ENCODE peak calls at places on chromosomes 12 and 14, in nine cellular contexts. F is prostate gland, O is SK-N-SH, J is HepG2, B is sigmoid colon, S is stomach, K is HCT116, C is GM23338, T is Panc1. R is an unnamed sample.

GRCh38 chr14:20707622-20708021 is 19.1 kb downstream of the ANG start:
- DNase-seq in F (peak; percentile 50), O (no peak), J (no peak), B (no peak), S (peak; percentile 45), K (no peak), C (no peak), T (no peak), R (no peak)

GRCh38 chr12:51127050-51127729 is 43.8 kb upstream of the CSRNP2 start:
- DNase-seq in F (no peak), O (no peak), J (no peak), B (no peak), S (no peak), K (no peak), C (no peak), T (no peak), R (no peak)

GRCh38 chr12:59087077-59087673 is 166.9 kb upstream of the LRIG3 start:
- DNase-seq in F (no peak), O (peak; percentile 13), J (no peak), B (no peak), S (no peak), K (peak; percentile 3), C (no peak), T (no peak), R (no peak)

GRCh38 chr14:56487090-56487667 is 92.4 kb upstream of the TMEM260 start:
- DNase-seq in F (no peak), O (no peak), J (no peak), B (no peak), S (no peak), K (peak; percentile 23), C (peak; percentile 57), T (no peak), R (no peak)

GRCh38 chr12:116121453-116121871 is 156.0 kb downstream of the MED13L start:
- DNase-seq in F (no peak), O (no peak), J (no peak), B (no peak), S (no peak), K (no peak), C (no peak), T (no peak), R (no peak)

GRCh38 chr12:119710374-119710773 is 42.4 kb downstream of the PRKAB1 start:
- DNase-seq in F (peak; percentile 32), O (no peak), J (no peak), B (no peak), S (peak; percentile 82), K (no peak), C (no peak), T (no peak), R (no peak)

GRCh38 chr14:60197629-60198318 is 32.6 kb upstream of the DHRS7 start:
- DNase-seq in F (no peak), O (no peak), J (no peak), B (no peak), S (no peak), K (no peak), C (no peak), T (no peak), R (no peak)

GRCh38 chr14:67491741-67492504 is 3.4 kb upstream of the TMEM229B start:
- DNase-seq in F (no peak), O (peak; percentile 73), J (no peak), B (no peak), S (no peak), K (no peak), C (no peak), T (no peak), R (no peak)

GRCh38 chr12:115709410-115710065 is 568.0 kb downstream of the MED13L start:
- DNase-seq in F (no peak), O (no peak), J (no peak), B (no peak), S (no peak), K (no peak), C (no peak), T (no peak), R (no peak)

DNA sequence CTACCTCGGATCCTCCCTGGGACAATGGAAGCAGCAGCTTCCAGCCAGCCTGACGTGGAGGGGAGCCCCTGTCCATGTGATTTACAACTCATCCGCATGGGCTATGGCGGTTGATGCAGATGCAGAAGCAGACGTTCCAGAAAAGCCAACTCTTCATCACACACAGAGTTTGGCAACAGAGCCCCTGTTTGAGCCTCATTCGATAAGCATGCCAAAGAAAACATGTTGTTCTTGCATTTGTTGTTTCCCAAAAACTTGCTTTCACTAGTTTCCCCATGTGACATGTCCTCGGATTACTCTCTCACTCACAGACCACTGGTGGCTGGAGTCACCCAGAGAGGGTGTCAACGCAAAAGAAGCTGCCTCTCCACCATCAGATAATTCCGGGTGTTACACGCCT is 16.4 kb upstream of the TC2N start:
- DNase-seq in F (no peak), O (no peak), J (no peak), B (peak; percentile 91), S (no peak), K (no peak), C (no peak), T (no peak), R (no peak)
- TF ChIP-seq POLR2AphosphoS5 in F (no peak), O (no peak), J (no peak), B (peak; percentile 61), S (no peak), K (no peak), C (no peak), T (no peak), R (no peak)

GRCh38 chr14:91891721-91892220 is 24.4 kb upstream of the TC2N start:
- DNase-seq in F (no peak), O (no peak), J (no peak), B (no peak), S (no peak), K (no peak), C (no peak), T (no peak), R (no peak)
- H3K4me1 ChIP-seq in F (no peaks in the 10 kb centered on the region), O (no peaks in the 10 kb centered on the region), J (peaks cover under 1% of the 10 kb centered on the region), B (peaks cover 24% of the 10 kb centered on the region), S (peaks cover 35% of the 10 kb centered on the region), K (no peaks in the 10 kb centered on the region), C (no peaks in the 10 kb centered on the region), T (no peaks in the 10 kb centered on the region), R (peaks cover 58% of the 10 kb centered on the region)

GRCh38 chr12:111318450-111318849 is 50.4 kb downstream of the PHETA1 start:
- DNase-seq in F (no peak), O (no peak), J (no peak), B (no peak), S (no peak), K (no peak), C (no peak), T (no peak), R (no peak)

GRCh38 chr12:111319600-111320232 is 49.2 kb downstream of the PHETA1 start:
- DNase-seq in F (no peak), O (no peak), J (no peak), B (no peak), S (no peak), K (no peak), C (no peak), T (no peak), R (no peak)

GRCh38 chr12:111321317-111321716 is 47.6 kb downstream of the PHETA1 start:
- DNase-seq in F (no peak), O (no peak), J (no peak), B (no peak), S (no peak), K (no peak), C (no peak), T (no peak), R (no peak)

GRCh38 chr12:111320233-111321050 is 48.5 kb downstream of the PHETA1 start:
- DNase-seq in F (no peak), O (no peak), J (no peak), B (no peak), S (no peak), K (no peak), C (no peak), T (no peak), R (no peak)

DNA sequence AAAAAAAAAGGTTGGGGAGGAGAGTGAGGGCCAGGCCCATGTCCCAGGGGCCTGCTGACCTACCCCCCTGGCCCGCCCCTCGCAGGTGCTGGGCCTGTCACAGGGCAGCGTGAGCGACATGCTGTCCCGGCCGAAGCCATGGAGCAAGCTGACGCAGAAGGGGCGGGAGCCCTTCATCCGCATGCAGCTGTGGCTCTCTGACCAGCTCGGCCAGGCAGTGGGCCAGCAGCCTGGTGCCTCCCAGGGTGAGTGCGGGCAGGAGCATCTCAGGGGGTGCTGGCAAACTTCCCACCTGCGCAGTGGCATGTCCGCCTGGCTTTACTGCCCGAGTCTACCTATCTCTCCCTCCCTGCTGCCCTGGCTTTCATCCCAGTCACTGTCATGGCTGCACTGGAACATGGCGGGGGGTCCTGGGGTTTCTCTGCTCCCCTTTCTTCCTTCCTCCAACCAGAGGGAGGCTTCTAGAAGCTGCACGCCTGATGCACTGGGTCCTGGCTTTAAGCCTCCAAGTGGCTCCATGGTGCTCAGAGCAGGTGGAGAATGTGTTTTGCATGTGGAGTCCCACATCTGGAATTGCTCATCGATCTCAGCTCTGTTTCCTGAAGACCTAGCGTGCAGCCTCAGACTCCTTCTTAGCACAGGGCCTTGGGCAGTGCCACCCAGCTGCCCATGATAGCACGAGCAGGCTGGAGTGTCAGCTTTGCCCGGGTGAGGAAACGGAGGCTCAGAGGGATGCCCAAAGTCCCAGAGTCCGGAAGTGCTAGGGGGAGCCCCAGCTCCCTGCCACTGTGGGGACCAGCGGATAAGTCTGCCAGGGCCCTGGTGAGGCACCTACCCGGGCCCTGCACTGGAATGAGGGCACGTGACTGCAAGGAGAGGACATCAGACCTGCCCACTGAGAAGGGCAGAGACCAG is 46.3 kb downstream of the PHETA1 start:
- DNase-seq in F (no peak), O (no peak), J (no peak), B (peak; percentile 67), S (no peak), K (no peak), C (no peak), T (no peak), R (no peak)
- TF ChIP-seq POLR2AphosphoS5 in F (no peak), O (no peak), J (no peak), B (no peak), S (no peak), K (no peak), C (no peak), T (no peak), R (no peak)

GRCh38 chr12:12819752-12820311 is 6.7 kb downstream of the DDX47 start:
- DNase-seq in F (peak; percentile 46), O (no peak), J (no peak), B (no peak), S (no peak), K (no peak), C (no peak), T (no peak), R (no peak)

GRCh38 chr12:12819221-12819620 is 6.1 kb downstream of the DDX47 start:
- DNase-seq in F (no peak), O (no peak), J (no peak), B (no peak), S (no peak), K (no peak), C (no peak), T (no peak), R (no peak)

GRCh38 chr12:12813120-12814101 is at the start of gene DDX47:
- DNase-seq in F (peak; percentile 94), O (peak; percentile 92), J (peak; percentile 85), B (peak; percentile 97), S (peak; percentile 98), K (peak; percentile 82), C (peak; percentile 97), T (no peak), R (peak; percentile 99)

GRCh38 chr12:12818693-12819092 is 5.5 kb downstream of the DDX47 start:
- DNase-seq in F (no peak), O (no peak), J (no peak), B (no peak), S (no peak), K (no peak), C (no peak), T (no peak), R (no peak)

DNA sequence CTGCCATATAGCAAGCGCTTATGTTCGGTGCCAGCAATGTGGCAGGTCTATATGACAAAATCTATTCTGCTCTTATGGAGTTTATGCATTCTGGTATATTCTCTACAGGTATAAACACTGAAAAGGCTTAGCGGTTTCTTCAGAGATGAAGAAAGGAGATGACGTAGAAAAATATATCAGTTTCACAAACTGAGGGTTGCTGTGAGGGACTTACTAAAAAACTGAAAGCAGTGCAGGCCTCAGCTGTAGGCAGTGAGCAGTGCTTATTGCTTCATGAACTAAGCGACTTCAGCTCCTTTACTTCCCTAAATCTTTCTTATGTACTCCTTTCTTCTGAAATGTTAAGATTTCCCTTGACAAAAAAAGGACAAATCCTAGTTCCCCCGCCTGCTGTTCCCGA is 4.5 kb downstream of the DDX47 start:
- DNase-seq in F (no peak), O (no peak), J (no peak), B (no peak), S (no peak), K (no peak), C (no peak), T (no peak), R (no peak)
- H3K4me1 ChIP-seq in F (peaks cover 10% of the 10 kb centered on the region), O (peaks cover 27% of the 10 kb centered on the region), J (peaks cover 26% of the 10 kb centered on the region), B (peaks cover 52% of the 10 kb centered on the region), S (peaks cover 28% of the 10 kb centered on the region), K (peaks cover 70% of the 10 kb centered on the region), C (peaks cover 4% of the 10 kb centered on the region), T (peaks cover 68% of the 10 kb centered on the region), R (peaks cover 44% of the 10 kb centered on the region)